ENCODE peak calls at places on chromosomes 2 and 18, in four cellular contexts. Q, Z, E and L are unnamed samples.

GRCh38 chr2:96374211-96374951 is 38.8 kb downstream of the NCAPH start:
- DNase-seq in Q (no peak), Z (no peak), E (no peak), L (peak; percentile 59)

GRCh38 chr18:60554961-60555360 is 182.4 kb upstream of the MC4R start:
- DNase-seq in Q (no peak), Z (no peak), E (no peak), L (no peak)

GRCh38 chr2:36322108-36322507 is 33.5 kb upstream of the CRIM1 start:
- DNase-seq in Q (no peak), Z (no peak), E (no peak), L (peak; percentile 52)

GRCh38 chr2:70959851-70960832 is 18.3 kb upstream of the ANKRD53 start:
- DNase-seq in Q (peak; percentile 9), Z (no peak), E (no peak), L (no peak)

GRCh38 chr2:60741588-60741987 is 14.5 kb upstream of the PAPOLG start:
- DNase-seq in Q (no peak), Z (no peak), E (no peak), L (no peak)

GRCh38 chr2:154233231-154233630 is 361.5 kb downstream of the GALNT13 start:
- DNase-seq in Q (no peak), Z (no peak), E (no peak), L (no peak)

GRCh38 chr2:44623622-44624351 is 262.0 kb downstream of the CAMKMT start:
- DNase-seq in Q (no peak), Z (no peak), E (no peak), L (no peak)

GRCh38 chr18:8045160-8045885 is 478.2 kb downstream of the PTPRM start:
- DNase-seq in Q (no peak), Z (no peak), E (no peak), L (peak; percentile 40)

GRCh38 chr2:189570565-189570964 is 10.0 kb downstream of the SLC40A1 start:
- DNase-seq in Q (no peak), Z (no peak), E (no peak), L (peak; percentile 69)

GRCh38 chr2:19819097-19820065 is 82.4 kb downstream of the TTC32 start:
- DNase-seq in Q (no peak), Z (no peak), E (no peak), L (peak; percentile 96)

GRCh38 chr2:162261032-162261945 is 18.0 kb upstream of the FAP start:
- DNase-seq in Q (no peak), Z (peak; percentile 64), E (peak; percentile 42), L (peak; percentile 70)

GRCh38 chr2:46471-47345 is at the start of gene FAM110C:
- DNase-seq in Q (peak; percentile 63), Z (peak; percentile 81), E (no peak), L (peak; percentile 1)

GRCh38 chr2:190819835-190820234 is 60.8 kb upstream of the GLS start:
- DNase-seq in Q (peak; percentile 32), Z (no peak), E (no peak), L (peak; percentile 93)

GRCh38 chr2:182477774-182478173 is 50.9 kb upstream of the PDE1A start:
- DNase-seq in Q (no peak), Z (no peak), E (no peak), L (no peak)

GRCh38 chr2:112577756-112578155 is 6.7 kb upstream of the CHCHD5 start:
- DNase-seq in Q (no peak), Z (no peak), E (no peak), L (peak; percentile 46)

GRCh38 chr2:45826476-45826875 is 175.0 kb downstream of the PRKCE start:
- DNase-seq in Q (no peak), Z (no peak), E (no peak), L (no peak)

GRCh38 chr2:21028021-21028947 is 15.6 kb downstream of the APOB start:
- DNase-seq in Q (no peak), Z (no peak), E (no peak), L (no peak)

DNA sequence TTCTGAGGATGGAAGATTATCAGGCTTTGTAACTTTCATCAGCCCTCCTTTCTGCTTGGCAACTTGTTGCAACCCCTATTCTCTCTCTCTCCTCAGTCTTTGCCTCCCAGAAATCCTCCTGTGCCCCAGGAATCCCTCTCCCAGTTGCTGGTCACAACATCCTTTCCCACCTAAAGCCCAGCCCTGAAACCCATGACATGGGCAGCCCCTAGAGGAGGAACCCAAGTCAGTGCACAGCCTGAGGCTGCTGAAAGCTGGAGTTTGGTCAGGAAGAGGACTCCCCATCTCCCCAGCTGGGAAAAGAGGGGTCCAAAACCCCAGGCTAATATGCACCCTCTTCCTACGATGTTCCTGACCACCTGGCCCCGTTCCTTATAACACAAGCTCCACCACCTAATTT is 29.5 kb downstream of the PKDCC start:
- DNase-seq in Q (no peak), Z (no peak), E (no peak), L (no peak)
- TF ChIP-seq CTCF in Q (peak; percentile 30), Z (no peak), E (no peak), L (peak; percentile 24)

DNA sequence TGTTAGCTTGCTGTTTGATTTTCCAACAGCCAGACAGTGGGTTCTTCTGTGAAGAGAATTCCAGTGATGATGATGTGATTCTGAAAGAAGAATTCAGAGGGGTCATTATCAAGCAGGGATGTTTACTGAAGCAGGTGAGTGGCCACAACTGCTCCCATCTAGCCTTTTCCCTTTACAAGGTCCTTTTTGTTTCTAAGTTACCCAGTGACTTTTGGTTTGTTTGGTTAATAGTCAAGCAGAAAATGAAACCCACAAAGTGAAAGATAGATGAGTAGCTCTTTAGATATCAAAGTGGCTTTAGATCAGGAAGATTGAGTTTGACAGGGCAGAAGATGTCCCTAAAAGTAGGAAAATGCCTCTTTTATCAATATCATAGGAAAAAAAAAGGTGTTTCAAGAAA is 23.3 kb downstream of the PLEK start:
- DNase-seq in Q (no peak), Z (no peak), E (no peak), L (no peak)
- H3K4me3 ChIP-seq in Q (no peak overlapping the region), Z (no peak overlapping the region), E (no peak overlapping the region), L (no peak overlapping the region)

DNA sequence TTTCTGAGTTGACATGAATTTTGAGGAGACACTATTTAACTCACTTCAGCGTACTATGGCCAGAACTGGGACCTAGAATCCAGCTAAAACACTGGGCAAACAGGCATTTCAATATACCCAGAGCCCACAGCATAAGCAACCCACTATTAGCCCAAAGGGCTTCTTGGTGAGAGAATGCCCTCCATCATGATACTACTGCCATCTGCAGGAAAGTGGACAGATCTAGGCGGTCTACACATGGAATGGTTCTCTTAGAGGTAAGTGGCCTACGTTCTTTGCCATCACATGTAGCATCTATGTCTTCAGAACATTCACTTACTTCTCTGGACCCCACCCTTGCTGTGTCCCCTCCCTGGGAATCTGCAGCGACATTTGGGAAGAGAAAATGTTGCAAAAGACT is 181.3 kb upstream of the LINC00305 start:
- DNase-seq in Q (no peak), Z (no peak), E (no peak), L (no peak)
- TF ChIP-seq CTCF in Q (no peak), Z (no peak), E (no peak), L (no peak)

GRCh38 chr2:68125821-68126220 is 31.9 kb upstream of the PNO1 start:
- DNase-seq in Q (no peak), Z (no peak), E (no peak), L (peak; percentile 10)

GRCh38 chr2:68121873-68122679 is 35.6 kb upstream of the PNO1 start:
- DNase-seq in Q (peak; percentile 89), Z (peak; percentile 92), E (peak; percentile 77), L (peak; percentile 83)

GRCh38 chr2:68124321-68124720 is 33.4 kb upstream of the PNO1 start:
- DNase-seq in Q (no peak), Z (no peak), E (no peak), L (peak; percentile 46)

GRCh38 chr2:68119504-68119903 is 38.2 kb upstream of the PNO1 start:
- DNase-seq in Q (no peak), Z (no peak), E (no peak), L (no peak)

GRCh38 chr2:68122680-68122964 is 35.1 kb upstream of the PNO1 start:
- DNase-seq in Q (no peak), Z (no peak), E (no peak), L (no peak)
- H3K4me3 ChIP-seq in Q (no peak overlapping the region), Z (no peak overlapping the region), E (no peak overlapping the region), L (no peak overlapping the region)

DNA sequence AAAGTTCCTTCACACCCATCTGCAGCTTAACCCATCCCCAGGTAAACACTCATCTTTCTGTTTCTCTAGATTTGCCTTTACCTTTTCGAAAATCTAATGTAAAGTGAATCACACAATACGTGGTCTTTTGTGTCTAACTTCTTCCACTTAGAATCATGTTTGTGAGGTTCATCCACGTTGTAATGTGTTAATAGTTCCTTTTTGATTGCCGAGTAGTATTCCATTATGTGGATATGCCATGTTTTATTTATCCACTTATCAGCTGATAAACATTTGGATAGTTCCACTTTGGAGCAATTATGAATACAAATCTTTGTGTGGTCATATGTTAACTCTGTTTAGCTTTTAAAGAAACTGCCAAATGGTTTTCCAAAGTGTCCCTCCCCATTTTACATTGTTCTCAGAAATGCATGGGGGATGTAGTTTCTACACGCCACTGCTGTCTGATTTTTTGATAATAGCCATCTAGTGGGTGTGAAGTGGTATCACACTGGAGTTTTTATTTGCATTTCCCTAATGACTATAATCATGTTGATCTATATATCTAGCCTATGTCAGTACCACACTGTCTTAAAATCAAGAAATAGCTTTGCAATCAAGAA is 22.3 kb downstream of the PECR start:
- DNase-seq in Q (no peak), Z (no peak), E (no peak), L (no peak)
- TF ChIP-seq CTCF in Q (no peak), Z (no peak), E (no peak), L (peak; percentile 25)

DNA sequence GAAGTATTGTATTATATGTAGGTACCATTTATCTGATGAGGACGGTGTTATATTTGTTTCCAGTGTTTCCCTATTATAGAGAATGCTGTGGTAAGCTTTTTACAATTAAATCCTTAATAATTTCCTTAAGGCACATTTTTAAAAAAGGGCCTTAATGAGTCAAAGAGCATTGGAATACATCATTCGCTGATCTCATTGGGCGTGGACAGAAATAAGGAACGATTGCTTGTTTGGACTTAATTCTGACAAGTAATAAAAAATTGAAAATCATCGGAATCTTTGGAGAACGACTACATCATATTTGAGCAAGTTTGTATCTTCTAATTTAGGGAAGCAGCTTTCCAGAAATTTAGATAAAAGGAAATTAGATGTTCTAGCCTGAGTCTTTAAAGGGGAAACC is 11.2 kb downstream of the AGPS start:
- DNase-seq in Q (no peak), Z (no peak), E (no peak), L (peak; percentile 61)
- H3K4me3 ChIP-seq in Q (no peak overlapping the region), Z (no peak overlapping the region), E (no peak overlapping the region), L (no peak overlapping the region)